ENCODE peak calls at places on chromosomes 11 and 22, in eight cellular contexts. Q, S, A, T, I, E, D and O are unnamed samples.
A peak's percentile ranks its signal among the peaks of the same experiment; 100 is the strongest.

GRCh38 chr22:24894998-24895397 is 51.5 kb downstream of the LHFPL7 start:
- DNase-seq in Q (peak; percentile 85), T (peak; percentile 18), I (no peak), A (peak; percentile 61), D (peak; percentile 84), E (no peak), S (no peak), O (no peak)

GRCh38 chr22:17332109-17332508 is 37.2 kb upstream of the CECR2 start:
- DNase-seq in S (no peak), Q (no peak), I (no peak), E (no peak), A (no peak), D (no peak), T (no peak), O (no peak)

GRCh38 chr11:99277281-99277680 is 256.5 kb downstream of the CNTN5 start:
- DNase-seq in A (no peak), T (no peak), E (no peak), D (no peak), Q (no peak), I (no peak), S (no peak), O (no peak)

GRCh38 chr11:96391698-96392307 is 2.0 kb downstream of the JRKL start:
- DNase-seq in E (no peak), I (no peak), A (no peak), T (no peak), D (no peak), Q (no peak), S (no peak), O (no peak)

GRCh38 chr22:32218470-32218869 is 13.6 kb upstream of the RFPL2 start:
- DNase-seq in S (no peak), I (no peak), E (no peak), Q (no peak), A (no peak), T (no peak), D (no peak), O (no peak)

GRCh38 chr22:41237707-41238569 is 2.8 kb downstream of the CHADL start:
- DNase-seq in D (peak; percentile 31), T (no peak), I (peak; percentile 80), S (no peak), A (no peak), Q (peak; percentile 61), E (peak; percentile 21), O (no peak)

GRCh38 chr22:35695202-35695601 is 22.5 kb upstream of the APOL5 start:
- DNase-seq in T (no peak), E (no peak), S (no peak), D (no peak), Q (no peak), I (peak; percentile 42), A (no peak), O (no peak)

GRCh38 chr11:8230178-8230859 is 33.4 kb downstream of the LMO1 start:
- DNase-seq in T (no peak), D (no peak), E (no peak), I (no peak), A (no peak), S (peak; percentile 39), Q (no peak), O (no peak)

GRCh38 chr22:36331912-36332622 is 55.7 kb downstream of the MYH9 start:
- DNase-seq in S (no peak), Q (peak; percentile 90), T (no peak), E (peak; percentile 40), A (no peak), D (peak; percentile 70), I (no peak), O (no peak)

GRCh38 chr11:5679811-5680210 is 5.1 kb downstream of the TRIM5 start:
- DNase-seq in A (no peak), T (no peak), E (no peak), S (no peak), Q (no peak), I (no peak), D (no peak), O (no peak)

GRCh38 chr22:32073823-32074380 is 30.8 kb downstream of the SLC5A1 start:
- DNase-seq in S (no peak), E (no peak), T (no peak), I (no peak), Q (no peak), D (no peak), A (no peak), O (no peak)

GRCh38 chr11:6456361-6457073 is 15.7 kb upstream of the HPX start:
- DNase-seq in D (no peak), I (no peak), E (no peak), Q (no peak), A (no peak), S (no peak), T (no peak), O (no peak)

GRCh38 chr11:10303558-10304363 is 1.1 kb upstream of the ADM start:
- DNase-seq in E (no peak), A (peak; percentile 44), I (peak; percentile 68), S (peak; percentile 12), T (no peak), Q (peak; percentile 30), D (peak; percentile 41), O (no peak)

GRCh38 chr11:120385110-120385509 is 48.9 kb downstream of the ARHGEF12 start:
- DNase-seq in D (no peak), T (no peak), S (peak; percentile 43), Q (peak; percentile 25), A (no peak), E (no peak), I (no peak), O (no peak)
- H3K27ac ChIP-seq in D (no peak overlapping the region), T (no peak overlapping the region), S (no peak overlapping the region), Q (no peak overlapping the region), A (no peak overlapping the region), E (no peak overlapping the region), I (no peak overlapping the region), O (peak overlapping the region; percentile 86)

DNA sequence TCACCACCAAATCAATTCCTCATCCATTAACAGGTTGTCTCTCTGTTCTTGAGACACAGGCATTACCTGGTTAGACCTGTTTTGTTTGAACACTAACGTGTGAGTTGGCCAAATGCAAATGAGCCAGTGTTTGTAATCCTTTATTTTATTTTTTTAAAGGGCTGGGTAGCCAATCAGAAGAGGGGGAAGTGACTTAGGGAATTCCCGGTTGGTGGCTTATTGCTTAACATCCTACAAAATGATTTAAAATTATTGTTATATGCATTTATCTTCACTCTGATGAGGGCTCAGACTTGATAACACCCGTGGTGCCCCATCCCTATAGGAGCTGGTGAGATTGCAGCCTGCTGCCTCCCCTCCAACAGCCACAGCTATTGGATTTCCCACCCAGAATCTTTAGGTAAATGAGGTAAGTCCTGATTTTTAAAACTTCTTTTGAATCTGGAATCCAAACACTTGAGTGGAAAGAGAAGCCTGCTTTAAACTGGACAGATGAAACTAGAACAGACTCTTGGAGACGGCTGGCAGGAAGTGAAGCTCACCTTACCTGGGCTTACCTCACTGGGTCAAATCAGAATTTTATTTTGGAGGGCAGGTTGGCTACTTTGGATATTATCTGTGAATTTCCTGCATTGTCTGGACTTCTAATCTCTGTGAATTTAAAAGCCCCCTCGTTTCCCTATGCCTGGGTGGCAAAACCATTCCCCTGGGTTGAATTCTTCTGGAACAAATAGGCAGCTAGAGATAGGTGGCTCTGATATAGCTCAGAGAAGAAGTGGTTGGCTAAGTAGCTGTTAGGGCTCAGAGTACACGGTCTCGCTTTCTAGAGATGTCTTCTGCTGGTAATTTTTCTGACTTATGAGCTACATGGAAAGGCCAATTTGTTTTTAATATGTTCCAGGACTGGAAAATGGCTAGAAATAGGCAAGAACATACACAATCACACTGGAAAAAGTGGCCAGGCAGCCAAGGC is at the start of gene EHF:
- DNase-seq in D (no peak), Q (no peak), I (no peak), E (no peak), T (no peak), S (no peak), A (no peak), O (no peak)
- TF ChIP-seq POLR2AphosphoS5 in D (no peak), Q (no peak), I (no peak), E (no peak), T (no peak), S (no peak), A (no peak), O (no peak)

GRCh38 chr11:444397-445144 is 2.8 kb upstream of the ANO9 start:
- DNase-seq in Q (no peak), I (no peak), S (peak; percentile 69), E (no peak), T (no peak), D (no peak), A (no peak), O (no peak)
- H3K9ac ChIP-seq in Q (no peak overlapping the region), I (no peak overlapping the region), S (peak overlapping the region; percentile 92), E (no peak overlapping the region), T (peak overlapping the region; percentile 16), D (no peak overlapping the region), A (no peak overlapping the region), O (peak overlapping the region; percentile 59)

DNA sequence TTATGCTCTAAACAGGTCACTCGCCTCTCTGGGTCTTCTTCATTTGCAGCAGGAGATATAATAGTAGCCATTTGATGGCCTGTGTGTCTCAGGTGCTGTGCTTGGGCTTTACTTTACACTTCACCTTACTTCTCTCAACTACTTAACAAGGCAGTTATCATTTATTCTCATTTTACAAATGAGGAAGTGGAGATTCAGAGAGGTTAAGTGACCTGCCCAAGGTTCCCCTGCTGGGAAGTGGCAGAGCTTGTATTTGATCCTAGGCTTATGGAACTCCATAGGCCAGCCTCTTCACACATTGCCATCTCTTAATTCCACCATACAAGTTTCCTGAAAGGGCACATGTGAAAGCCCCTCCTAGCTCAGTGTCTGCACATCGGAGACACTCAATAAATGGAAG is 30.4 kb downstream of the FAM181B start:
- DNase-seq in Q (no peak), D (no peak), A (no peak), S (no peak), T (no peak), I (no peak), E (no peak), O (no peak)
- H3K27ac ChIP-seq in Q (no peak overlapping the region), D (no peak overlapping the region), A (no peak overlapping the region), S (no peak overlapping the region), T (no peak overlapping the region), I (no peak overlapping the region), E (no peak overlapping the region), O (no peak overlapping the region)

GRCh38 chr11:11843233-11843632 is 1.5 kb downstream of the USP47 start:
- DNase-seq in T (no peak), I (no peak), E (no peak), S (peak; percentile 55), Q (no peak), D (peak; percentile 77), A (peak; percentile 58), O (no peak)
- TF ChIP-seq POLR2AphosphoS5 in T (no peak), I (no peak), E (no peak), S (no peak), Q (no peak), D (no peak), A (no peak), O (no peak)

DNA sequence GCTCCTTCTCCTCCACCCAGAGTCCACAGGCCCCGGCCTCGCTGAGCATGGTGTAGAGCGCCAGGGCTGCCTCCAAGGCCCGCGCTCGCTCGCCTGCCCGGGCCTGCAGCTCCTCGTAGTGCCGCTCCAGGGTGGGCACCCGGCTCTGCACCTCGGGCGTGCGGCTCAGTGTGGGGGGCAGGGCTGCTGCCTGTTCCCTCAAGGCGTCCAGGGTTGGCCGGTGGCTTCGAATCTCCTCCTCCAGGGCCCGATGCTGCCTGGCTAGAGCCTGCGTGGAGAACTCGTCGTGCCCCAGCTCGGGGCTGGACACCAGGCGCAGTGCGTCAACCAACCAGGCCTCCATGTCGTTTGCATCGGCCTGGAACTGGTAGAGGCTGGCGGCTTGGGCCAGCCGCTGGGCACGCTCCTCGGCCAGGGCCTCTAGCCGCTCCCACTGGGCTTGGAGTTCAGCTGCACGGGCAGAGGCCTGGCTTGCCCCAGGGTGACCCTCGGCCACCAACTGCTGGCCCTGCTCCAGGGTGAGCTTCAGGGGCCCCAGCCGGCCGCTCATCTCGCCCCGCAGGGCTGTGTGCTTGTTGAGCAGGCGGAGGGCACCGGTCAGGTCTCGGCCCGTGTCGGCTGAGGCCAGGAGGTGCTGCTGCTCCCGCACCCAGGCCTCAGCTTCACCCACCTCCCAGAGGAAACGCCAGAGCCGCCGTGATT is 24.2 kb downstream of the SPTBN2 start:
- DNase-seq in S (no peak), D (no peak), I (no peak), A (no peak), E (no peak), T (no peak), Q (no peak), O (no peak)
- H3K9ac ChIP-seq in S (peak overlapping the region; percentile 29), D (no peak overlapping the region), I (no peak overlapping the region), A (no peak overlapping the region), E (no peak overlapping the region), T (no peak overlapping the region), Q (no peak overlapping the region), O (no peak overlapping the region)